ENCODE peak calls at places on chromosome 15, in eight cellular contexts. Z is iris pigment epithelial cell; L is psoas muscle; V is CD4-positive, alpha-beta memory T cell; J is D341Med; S is NCI-H2107; O is anterior cingulate cortex; Y is NCI-H1694. T is an unnamed sample.

GRCh38 chr15:96349933-96350292 is 19.4 kb downstream of the NR2F2 start:
- DNase-seq in S (no peak), Y (no peak), L (no peak), V (no peak), O (no peak), Z (no peak), J (no peak), T (no peak)

GRCh38 chr15:90011705-90012104 is 10.6 kb downstream of the ZNF710 start:
- DNase-seq in O (no peak), J (no peak), V (no peak), Z (no peak), L (no peak), S (no peak), Y (no peak), T (no peak)

GRCh38 chr15:38558714-38559059 is 5.9 kb downstream of the RASGRP1 start:
- DNase-seq in V (no peak), L (no peak), S (no peak), O (no peak), Y (no peak), J (no peak), Z (peak), T (no peak)

GRCh38 chr15:26691249-26691648 is 81.6 kb downstream of the GABRB3 start:
- DNase-seq in Y (no peak), V (no peak), J (no peak), Z (no peak), L (no peak), S (no peak), O (no peak), T (no peak)

GRCh38 chr15:99438222-99438592 is 127.6 kb upstream of the MEF2A start:
- DNase-seq in Z (no peak), O (no peak), Y (no peak), V (no peak), L (no peak), S (no peak), J (no peak), T (no peak)

GRCh38 chr15:73322665-73323373 is 45.9 kb downstream of the HCN4 start:
- DNase-seq in Y (no peak), J (no peak), Z (no peak), O (no peak), L (no peak), V (no peak), S (no peak), T (no peak)

GRCh38 chr15:66617137-66618090 is 51.6 kb upstream of the LCTL start:
- DNase-seq in L (peak), Y (no peak), O (peak), S (no peak), V (no peak), Z (peak), J (no peak), T (no peak)

GRCh38 chr15:90002428-90002844 is 1.3 kb downstream of the ZNF710 start:
- DNase-seq in J (no peak), Z (peak), Y (no peak), O (no peak), S (no peak), V (peak), L (peak), T (peak)

GRCh38 chr15:84079885-84080777 is 155.4 kb upstream of the GOLGA6L4 start:
- DNase-seq in Y (no peak), O (peak), V (peak), L (peak), S (peak), Z (peak), J (peak), T (no peak)

GRCh38 chr15:55289011-55289572 is 521 bp downstream of the RAB27A start:
- DNase-seq in V (peak), O (no peak), J (peak), L (peak), Y (no peak), S (no peak), Z (peak), T (no peak)

GRCh38 chr15:39685999-39686613 is 96.5 kb downstream of the FSIP1 start:
- DNase-seq in S (peak), O (no peak), L (no peak), Z (peak), Y (peak), V (peak), J (peak), T (no peak)

GRCh38 chr15:79962178-79962577 is 8.8 kb downstream of the BCL2A1 start:
- DNase-seq in V (no peak), L (no peak), O (no peak), S (no peak), Z (no peak), Y (no peak), J (no peak), T (no peak)

GRCh38 chr15:33357845-33358244 is 47.1 kb downstream of the RYR3 start:
- DNase-seq in O (no peak), V (no peak), Z (no peak), L (no peak), Y (no peak), J (no peak), S (no peak), T (no peak)

GRCh38 chr15:52200831-52201365 is 9.7 kb upstream of the GNB5 start:
- DNase-seq in S (no peak), J (no peak), V (no peak), Y (no peak), L (no peak), O (no peak), Z (no peak), T (no peak)

GRCh38 chr15:68888419-68888818 is 41.9 kb upstream of the SPESP1 start:
- DNase-seq in L (no peak), V (no peak), Z (no peak), Y (no peak), J (no peak), S (no peak), O (no peak), T (no peak)

GRCh38 chr15:84823580-84823878 is 6.4 kb downstream of the ALPK3 start:
- DNase-seq in V (no peak), O (no peak), Y (no peak), L (no peak), Z (no peak), S (no peak), J (no peak), T (no peak)

GRCh38 chr15:92226020-92226612 is 167.6 kb upstream of the ST8SIA2 start:
- DNase-seq in J (no peak), S (no peak), V (no peak), L (no peak), Z (no peak), O (no peak), Y (no peak), T (no peak)

GRCh38 chr15:82942691-82943090 is 9.8 kb downstream of the HOMER2 start:
- DNase-seq in Z (peak), V (no peak), O (no peak), S (no peak), L (peak), J (no peak), Y (no peak), T (no peak)

GRCh38 chr15:85603160-85603559 is 191.6 kb downstream of the KLHL25 start:
- DNase-seq in Z (no peak), Y (no peak), O (no peak), S (no peak), L (no peak), V (no peak), J (no peak), T (no peak)

GRCh38 chr15:60079210-60079609 is 75.1 kb downstream of the FOXB1 start:
- DNase-seq in J (no peak), L (no peak), Z (peak), S (no peak), O (no peak), Y (no peak), V (no peak), T (no peak)

GRCh38 chr15:39588531-39589192 is 7.8 kb downstream of the THBS1 start:
- DNase-seq in Z (no peak), Y (no peak), S (no peak), O (no peak), V (no peak), L (no peak), J (no peak), T (no peak)

GRCh38 chr15:63052961-63053698 is 10.6 kb downstream of the TPM1 start:
- DNase-seq in Y (no peak), V (no peak), O (no peak), S (no peak), L (peak), Z (peak), J (no peak), T (no peak)

GRCh38 chr15:63389902-63390301 is 8.3 kb upstream of the CA12 start:
- DNase-seq in V (no peak), Z (no peak), Y (no peak), S (peak), O (no peak), J (no peak), L (peak), T (no peak)

GRCh38 chr15:55546718-55547117 is 38.7 kb upstream of the DNAAF4 start:
- DNase-seq in J (no peak), O (no peak), Y (no peak), Z (peak), V (no peak), S (no peak), L (no peak), T (no peak)

GRCh38 chr15:69665641-69666091 is 213.0 kb downstream of the RPLP1 start:
- DNase-seq in V (no peak), Z (no peak), J (no peak), O (no peak), L (no peak), S (no peak), Y (no peak), T (no peak)

GRCh38 chr15:72183781-72184164 is 13.8 kb downstream of the GRAMD2A start:
- DNase-seq in V (no peak), J (no peak), S (no peak), Y (no peak), O (no peak), Z (no peak), L (no peak), T (no peak)

GRCh38 chr15:31223478-31224350 is 102.9 kb upstream of the KLF13 start:
- DNase-seq in Z (no peak), Y (no peak), O (no peak), L (no peak), J (no peak), S (no peak), V (no peak), T (no peak)

GRCh38 chr15:56047354-56047753 is 53.9 kb upstream of the NEDD4 start:
- DNase-seq in J (no peak), L (no peak), Z (no peak), S (no peak), V (no peak), Y (no peak), O (no peak), T (no peak)

GRCh38 chr15:90808517-90808939 is 59.9 kb upstream of the FURIN start:
- DNase-seq in S (no peak), Y (no peak), Z (no peak), L (no peak), J (no peak), O (no peak), V (no peak), T (no peak)

GRCh38 chr15:64583983-64584382 is 123.6 kb downstream of the ZNF609 start:
- DNase-seq in O (no peak), L (no peak), J (no peak), V (no peak), Y (no peak), S (no peak), Z (no peak), T (no peak)

GRCh38 chr15:40746916-40747418 is 8.1 kb downstream of the RMDN3 start:
- DNase-seq in V (no peak), Z (peak), O (no peak), J (peak), S (no peak), L (no peak), Y (no peak), T (no peak)

GRCh38 chr15:89893027-89893426 is 767 bp downstream of the AP3S2 start:
- DNase-seq in Y (no peak), L (no peak), J (no peak), O (no peak), Z (peak), V (no peak), S (no peak), T (no peak)

GRCh38 chr15:74245342-74245931 is 9.3 kb downstream of the CCDC33 start:
- DNase-seq in Y (peak), Z (no peak), V (no peak), L (no peak), J (peak), S (peak), O (peak), T (no peak)

GRCh38 chr15:66498501-66499386 is 1.2 kb upstream of the SNAPC5 start:
- DNase-seq in V (peak), Y (peak), J (no peak), Z (no peak), O (no peak), S (no peak), L (no peak), T (no peak)

GRCh38 chr15:35719964-35720507 is 174.1 kb upstream of the DPH6 start:
- DNase-seq in V (no peak), J (no peak), Y (no peak), O (no peak), Z (peak), S (no peak), L (no peak), T (no peak)

GRCh38 chr15:85620321-85621044 is 174.2 kb downstream of the KLHL25 start:
- DNase-seq in O (no peak), Z (peak), S (no peak), Y (no peak), L (no peak), J (no peak), V (peak), T (no peak)

GRCh38 chr15:52071570-52071969 is 41.0 kb downstream of the BCL2L10 start:
- DNase-seq in L (no peak), V (no peak), O (no peak), Y (no peak), Z (no peak), S (no peak), J (no peak), T (no peak)

GRCh38 chr15:66212471-66212870 is 41.1 kb downstream of the MEGF11 start:
- DNase-seq in J (no peak), V (no peak), O (no peak), Y (peak), Z (no peak), S (no peak), L (no peak), T (no peak)

GRCh38 chr15:50009634-50010033 is 109.4 kb downstream of the ATP8B4 start:
- DNase-seq in J (no peak), Y (no peak), Z (no peak), O (no peak), L (no peak), V (no peak), S (no peak), T (no peak)

GRCh38 chr15:41892621-41893421 is 1.0 kb downstream of the SPTBN5 start:
- DNase-seq in O (no peak), Z (no peak), L (peak), V (peak), Y (peak), S (no peak), J (no peak), T (no peak)